ENCODE peak calls at places on chromosomes 4 and X, in ten cellular contexts. H is stimulated activated CD4-positive, alpha-beta T cell treated with anti-CD3 and anti-CD28 coated beads, Interleukin-15, amount 100 ng/mL, for 1 hour; U is activated CD4-positive, alpha-beta T cell treated with anti-CD3 and anti-CD28 coated beads, Interleukin-2, amount 50 U/mL, for 1 hour; J is progenitor cell of endocrine pancreas; V is nephron progenitor cell; N is lung microvascular endothelial cell; O is H4; P is right cardiac atrium; B is heart right ventricle; A is Ammon's horn. Q is an unnamed sample.

GRCh38 chr4:41670530-41670929 is 78.0 kb downstream of the PHOX2B start:
- DNase-seq in H (no peak), A (peak), P (no peak), V (no peak), U (no peak), O (no peak), B (no peak), J (no peak), N (no peak), Q (peak)

GRCh38 chr4:11367371-11367770 is 61.3 kb downstream of the HS3ST1 start:
- DNase-seq in B (peak), U (no peak), O (peak), A (peak), J (no peak), P (peak), V (no peak), N (peak), H (no peak), Q (no peak)

GRCh38 chr4:41991916-41992767 is 1.8 kb downstream of the SLC30A9 start:
- DNase-seq in B (no peak), U (no peak), N (peak), J (no peak), O (no peak), V (no peak), P (peak), A (no peak), H (no peak), Q (no peak)

GRCh38 chrX:12906392-12906791 is at the start of gene TLR8:
- DNase-seq in O (no peak), N (no peak), A (no peak), V (no peak), U (no peak), B (no peak), H (no peak), P (no peak), J (no peak), Q (no peak)

GRCh38 chrX:101677028-101677427 is 17.4 kb upstream of the ARMCX2 start:
- DNase-seq in P (no peak), N (no peak), J (no peak), B (no peak), U (no peak), A (no peak), H (no peak), V (no peak), O (no peak), Q (no peak)

GRCh38 chr4:152590179-152591031 is 54.5 kb upstream of the FBXW7 start:
- DNase-seq in U (no peak), O (peak), P (no peak), N (peak), H (no peak), A (peak), V (no peak), B (no peak), J (no peak), Q (no peak)

GRCh38 chrX:44025611-44026010 is 52.4 kb upstream of the NDP start:
- DNase-seq in O (peak), V (no peak), J (no peak), U (no peak), B (no peak), H (no peak), P (no peak), N (peak), A (no peak), Q (no peak)

GRCh38 chrX:7205037-7205577 is 57.2 kb upstream of the PUDP start:
- DNase-seq in O (no peak), B (no peak), H (no peak), V (no peak), J (no peak), A (no peak), N (peak), U (no peak), P (no peak), Q (no peak)

GRCh38 chrX:80223922-80224579 is 196.2 kb upstream of the TENT5D start:
- DNase-seq in V (no peak), B (no peak), N (no peak), J (no peak), A (no peak), U (no peak), P (no peak), H (no peak), O (peak), Q (no peak)

GRCh38 chrX:125378205-125378604 is 58.5 kb downstream of the TEX13C start:
- DNase-seq in O (peak), J (no peak), V (no peak), H (no peak), B (no peak), U (no peak), N (no peak), A (no peak), P (no peak), Q (no peak)

Q was measured in left lobe of liver.